ENCODE peak calls at places on chromosomes 3 and 15, in five cellular contexts. M, L, D, A and O are unnamed samples.

GRCh38 chr3:149401215-149401925 is 23.9 kb upstream of the TM4SF1 start:
- DNase-seq in M (no peak), L (peak), D (no peak), A (no peak), O (no peak)

GRCh38 chr15:40282144-40282869 is 557 bp downstream of the ANKRD63 start:
- DNase-seq in M (no peak), L (peak), D (peak), A (peak), O (no peak)

GRCh38 chr3:106126836-106127235 is 258.0 kb upstream of the CBLB start:
- DNase-seq in M (no peak), L (no peak), D (no peak), A (no peak), O (no peak)

GRCh38 chr3:24129549-24129948 is 184.5 kb downstream of the NR1D2 start:
- DNase-seq in M (no peak), L (no peak), D (no peak), A (no peak), O (no peak)

GRCh38 chr3:24232784-24233183 is 261.9 kb downstream of the THRB start:
- DNase-seq in M (no peak), L (no peak), D (no peak), A (no peak), O (no peak)

GRCh38 chr3:45337839-45338470 is 50.4 kb upstream of the LARS2 start:
- DNase-seq in M (no peak), L (no peak), D (no peak), A (no peak), O (no peak)

GRCh38 chr3:55296035-55296434 is 191.1 kb downstream of the WNT5A start:
- DNase-seq in M (no peak), L (no peak), D (no peak), A (no peak), O (no peak)

GRCh38 chr15:41978534-41978933 is 6.2 kb upstream of the EHD4 start:
- DNase-seq in M (no peak), L (peak), D (no peak), A (no peak), O (no peak)

GRCh38 chr3:114668099-114668498 is 374.3 kb downstream of the TIGIT start:
- DNase-seq in M (no peak), L (no peak), D (no peak), A (no peak), O (no peak)

GRCh38 chr15:62287066-62287857 is 122.2 kb upstream of the C2CD4B start:
- DNase-seq in M (no peak), L (no peak), D (no peak), A (no peak), O (no peak)

GRCh38 chr15:66085128-66085527 is 168.4 kb downstream of the MEGF11 start:
- DNase-seq in M (no peak), L (no peak), D (no peak), A (no peak), O (no peak)

GRCh38 chr3:23701711-23702110 is 104.0 kb upstream of the UBE2E1 start:
- DNase-seq in M (no peak), L (no peak), D (no peak), A (no peak), O (no peak)

GRCh38 chr3:194375473-194375872 is 5.9 kb upstream of the LRRC15 start:
- DNase-seq in M (no peak), L (no peak), D (no peak), A (no peak), O (no peak)

GRCh38 chr3:105503191-105503593 is 136.5 kb downstream of the ALCAM start:
- DNase-seq in M (no peak), L (no peak), D (no peak), A (no peak), O (no peak)

GRCh38 chr3:102741105-102741504 is 306.3 kb downstream of the ZPLD1 start:
- DNase-seq in M (no peak), L (no peak), D (no peak), A (no peak), O (no peak)

GRCh38 chr3:53318522-53318921 is 28.8 kb downstream of the DCP1A start:
- DNase-seq in M (no peak), L (no peak), D (no peak), A (no peak), O (no peak)

GRCh38 chr3:53324011-53324544 is 23.3 kb downstream of the DCP1A start:
- DNase-seq in M (no peak), L (no peak), D (no peak), A (no peak), O (no peak)

DNA sequence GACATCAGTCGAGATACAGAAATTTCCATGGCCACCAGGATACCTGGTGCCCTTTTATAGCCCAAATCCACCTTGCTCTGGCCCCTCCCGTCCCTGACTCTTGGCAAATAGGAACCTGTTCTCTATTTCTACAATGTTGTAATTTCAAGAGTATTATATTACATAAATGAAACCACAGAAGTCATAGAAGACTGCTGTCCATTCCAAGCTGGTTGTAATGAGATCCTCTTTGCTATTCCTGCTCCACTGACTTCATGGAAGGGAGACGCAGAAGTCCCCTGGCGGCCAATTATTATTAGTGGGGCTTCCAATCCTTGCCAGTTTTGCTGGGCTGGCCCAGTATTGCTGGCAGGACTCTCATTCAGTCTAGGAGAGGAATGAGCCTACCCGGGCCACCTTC is 26.6 kb downstream of the DCP1A start:
- DNase-seq in M (no peak), L (no peak), D (no peak), A (no peak), O (no peak)
- TF ChIP-seq CTCF in M (no peak), L (no peak), D (no peak), A (no peak), O (no peak)

DNA sequence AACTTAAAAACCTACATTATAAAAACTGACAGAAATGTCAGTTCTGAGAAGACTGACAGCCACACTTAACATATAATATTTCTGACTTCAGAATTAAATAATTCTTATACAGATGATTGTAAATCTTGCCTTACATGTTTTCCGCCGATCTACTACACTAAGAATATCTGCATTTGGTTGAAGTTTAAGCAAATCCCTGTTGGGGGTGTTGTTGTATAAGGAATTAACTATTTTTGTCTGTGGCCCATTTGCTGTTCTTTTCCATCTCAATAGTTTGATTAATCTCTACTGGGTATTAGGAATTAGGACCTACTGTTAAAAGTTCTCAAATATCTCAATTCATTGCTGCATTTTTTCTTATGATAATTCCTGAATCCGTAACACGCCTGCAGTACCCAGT is 838.3 kb upstream of the ROBO1 start:
- DNase-seq in M (no peak), L (no peak), D (no peak), A (no peak), O (no peak)
- TF ChIP-seq CTCF in M (no peak), L (no peak), D (no peak), A (no peak), O (no peak)

GRCh38 chr15:52529940-52530339 is 1.3 kb upstream of the MYO5A start:
- DNase-seq in M (no peak), L (no peak), D (no peak), A (no peak), O (no peak)

GRCh38 chr15:52527196-52527897 is 1.3 kb downstream of the MYO5A start:
- DNase-seq in M (no peak), L (no peak), D (no peak), A (no peak), O (no peak)

GRCh38 chr15:52529289-52529929 is 729 bp upstream of the MYO5A start:
- DNase-seq in M (peak), L (no peak), D (peak), A (peak), O (no peak)

GRCh38 chr15:52527898-52528464 is 699 bp downstream of the MYO5A start:
- DNase-seq in M (peak), L (peak), D (peak), A (peak), O (no peak)

DNA sequence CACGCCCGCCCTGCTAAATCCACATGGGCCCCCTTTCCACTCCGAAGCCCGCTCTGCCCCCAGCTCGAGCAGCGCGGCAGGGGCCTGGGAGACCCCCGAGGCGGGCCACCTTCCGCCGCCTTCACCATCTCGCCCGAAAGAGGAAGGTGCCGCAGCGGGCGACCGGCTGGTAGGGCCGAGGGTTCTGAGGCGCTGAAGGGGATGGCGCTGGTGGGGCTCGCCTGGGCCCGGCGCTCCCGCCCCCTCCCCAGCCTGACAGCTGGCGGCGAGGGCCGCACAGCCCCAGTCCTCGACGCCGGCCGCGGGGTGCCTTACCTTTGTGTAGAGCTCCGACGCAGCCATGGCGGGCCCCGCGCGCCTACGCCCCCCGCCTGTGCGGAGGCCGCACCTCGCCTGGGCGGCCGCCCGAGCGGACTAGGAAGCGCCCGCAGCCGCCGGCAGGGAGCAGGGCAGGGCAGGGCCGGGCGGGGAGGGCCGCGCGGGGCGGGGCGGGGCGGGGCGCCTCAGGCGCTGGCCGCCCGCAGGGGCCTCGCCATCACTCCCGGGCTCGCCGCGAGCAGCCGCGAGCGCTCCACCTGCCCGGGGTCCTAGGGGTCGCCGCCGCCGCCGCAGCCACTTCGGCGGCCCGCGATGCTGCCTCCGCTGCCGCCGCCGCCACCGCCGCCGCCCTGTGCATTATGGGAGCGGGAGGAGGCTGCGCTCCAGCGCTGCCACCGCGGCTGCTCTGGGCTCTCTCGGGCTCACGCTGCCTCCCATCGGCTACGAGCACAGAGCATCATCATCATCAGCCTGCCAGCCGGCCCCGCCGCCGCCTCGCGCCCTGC is at the start of gene MYO5A:
- DNase-seq in M (peak), L (peak), D (peak), A (peak), O (no peak)
- TF ChIP-seq CTCF in M (no peak), L (no peak), D (no peak), A (peak), O (no peak)

DNA sequence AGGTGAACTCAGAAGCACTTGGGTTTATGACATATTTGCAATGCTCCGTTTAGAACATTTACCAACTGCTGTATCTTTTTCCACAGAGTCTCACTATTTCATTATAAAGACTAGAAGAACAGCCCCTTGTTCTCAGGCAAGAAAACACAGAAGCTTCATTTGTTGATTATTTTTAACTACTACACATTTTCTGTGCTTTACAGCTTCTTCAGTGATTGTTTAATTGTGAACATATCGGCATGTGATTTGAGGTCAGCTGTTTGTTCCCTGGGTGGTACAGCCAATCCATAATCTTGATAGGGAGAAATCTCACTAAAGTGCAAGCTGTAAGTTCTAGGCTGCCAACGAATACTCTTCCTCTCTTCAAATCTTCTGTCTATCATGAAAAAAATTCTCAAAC is 31.0 kb upstream of the DLG1 start:
- DNase-seq in M (no peak), L (no peak), D (no peak), A (no peak), O (no peak)
- TF ChIP-seq CTCF in M (no peak), L (no peak), D (no peak), A (no peak), O (no peak)

GRCh38 chr3:94525039-94525438 is 462.2 kb downstream of the NSUN3 start:
- DNase-seq in M (no peak), L (no peak), D (no peak), A (no peak), O (no peak)
- TF ChIP-seq CTCF in M (no peak), L (no peak), D (no peak), A (no peak), O (peak)

GRCh38 chr3:197337214-197337613 is 38.8 kb upstream of the DLG1 start:
- DNase-seq in M (no peak), L (no peak), D (no peak), A (no peak), O (no peak)
- TF ChIP-seq CTCF in M (no peak), L (no peak), D (no peak), A (no peak), O (no peak)